ENCODE peak calls at places on chromosome 15, in four cellular contexts. N is right atrium auricular region, M is Peyer's patch, H is tibial nerve. I is an unnamed sample.

GRCh38 chr15:52114656-52115055 is 2.1 kb upstream of the BCL2L10 start:
- DNase-seq in N (peak; percentile 46), M (no peak), H (no peak), I (no peak)

GRCh38 chr15:101307048-101307896 is 12.2 kb upstream of the SNRPA1 start:
- DNase-seq in N (peak; percentile 50), M (peak; percentile 41), H (no peak), I (no peak)

GRCh38 chr15:95944193-95944592 is 386.3 kb upstream of the NR2F2 start:
- DNase-seq in N (no peak), M (no peak), H (no peak), I (no peak)

GRCh38 chr15:72796210-72796514 is 12.6 kb upstream of the ADPGK start:
- DNase-seq in N (no peak), M (no peak), H (no peak), I (no peak)

GRCh38 chr15:63701365-63701764 is 104.2 kb downstream of the FBXL22 start:
- DNase-seq in N (no peak), M (no peak), H (no peak), I (no peak)

GRCh38 chr15:62306851-62307504 is 141.9 kb upstream of the C2CD4B start:
- DNase-seq in N (peak; percentile 63), M (peak; percentile 62), H (peak; percentile 47), I (no peak)

GRCh38 chr15:80159811-80160569 is 7.2 kb downstream of the FAH start:
- DNase-seq in N (no peak), M (no peak), H (no peak), I (no peak)

GRCh38 chr15:63905131-63905530 is 71.4 kb upstream of the HERC1 start:
- DNase-seq in N (no peak), M (no peak), H (no peak), I (no peak)

GRCh38 chr15:72857331-72858065 is 73.9 kb upstream of the ADPGK start:
- DNase-seq in N (no peak), M (no peak), H (no peak), I (no peak)

GRCh38 chr15:62211348-62211747 is 46.3 kb upstream of the C2CD4B start:
- DNase-seq in N (no peak), M (no peak), H (no peak), I (no peak)

GRCh38 chr15:99536422-99537033 is 29.3 kb upstream of the MEF2A start:
- DNase-seq in N (peak; percentile 87), M (no peak), H (no peak), I (peak; percentile 4)

GRCh38 chr15:61853195-61853594 is 207.1 kb downstream of the VPS13C start:
- DNase-seq in N (no peak), M (no peak), H (no peak), I (no peak)

GRCh38 chr15:60660290-60661051 is 181.5 kb upstream of the ICE2 start:
- DNase-seq in N (no peak), M (no peak), H (peak; percentile 63), I (no peak)

GRCh38 chr15:60004019-60004845 is at the start of gene FOXB1:
- DNase-seq in N (no peak), M (no peak), H (no peak), I (no peak)

GRCh38 chr15:46174122-46174521 is 539.3 kb downstream of the SQOR start:
- DNase-seq in N (no peak), M (no peak), H (no peak), I (no peak)

GRCh38 chr15:64070965-64071851 is 22.4 kb downstream of the CIAO2A start:
- DNase-seq in N (peak; percentile 73), M (peak; percentile 82), H (peak; percentile 58), I (no peak)

GRCh38 chr15:66780172-66780972 is 78.3 kb downstream of the SMAD6 start:
- DNase-seq in N (no peak), M (peak; percentile 60), H (no peak), I (no peak)

GRCh38 chr15:75121547-75121946 is 80.1 kb upstream of the C15orf39 start:
- DNase-seq in N (no peak), M (no peak), H (no peak), I (no peak)
- H3K27ac ChIP-seq in N (no peak overlapping the region), M (no peak overlapping the region), H (no peak overlapping the region), I (no peak overlapping the region)

DNA sequence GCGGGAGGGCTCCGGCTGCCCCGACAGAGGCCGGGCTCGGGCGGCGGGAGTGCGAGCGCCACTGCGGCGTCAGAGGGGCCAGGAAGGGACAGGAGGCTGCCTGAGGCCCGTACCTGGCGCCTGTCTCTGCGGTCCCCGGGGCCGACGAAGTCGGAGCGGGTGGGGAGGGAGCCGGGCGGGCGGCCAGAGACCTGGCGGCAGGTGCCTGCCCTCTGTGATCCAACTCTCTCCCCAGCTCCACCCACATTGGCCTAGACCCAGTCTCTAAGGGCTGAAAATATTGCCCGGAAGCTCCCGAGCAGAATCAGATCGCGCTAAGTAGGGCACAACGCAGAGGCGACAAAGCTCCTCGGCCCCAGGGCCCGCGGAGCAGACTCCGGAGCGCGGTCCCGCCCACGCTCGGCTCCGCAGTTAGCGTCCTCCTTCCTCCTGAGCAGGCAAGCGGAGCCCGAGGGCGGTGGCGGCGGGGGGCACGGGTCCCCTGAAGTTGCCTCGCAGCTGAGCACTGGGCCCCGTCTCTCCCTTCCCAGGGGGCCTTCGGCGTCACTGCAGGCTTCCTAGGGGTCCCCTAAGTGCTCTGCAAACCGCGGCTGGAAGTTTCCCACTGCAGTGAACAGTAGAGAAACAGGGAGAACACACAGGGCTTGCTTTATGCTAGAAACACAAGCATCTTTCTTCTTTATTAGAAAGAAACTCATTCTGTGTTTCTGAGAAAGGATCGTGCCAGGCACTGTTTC is at the start of gene MAN2A2:
- DNase-seq in N (no peak), M (peak; percentile 86), H (no peak), I (peak; percentile 69)
- H3K27ac ChIP-seq in N (peak within 1 kb of the TSS; percentile 92), M (peak within 1 kb of the TSS; percentile 92), H (peak within 1 kb of the TSS; percentile 96), I (peak within 1 kb of the TSS; percentile 97)

DNA sequence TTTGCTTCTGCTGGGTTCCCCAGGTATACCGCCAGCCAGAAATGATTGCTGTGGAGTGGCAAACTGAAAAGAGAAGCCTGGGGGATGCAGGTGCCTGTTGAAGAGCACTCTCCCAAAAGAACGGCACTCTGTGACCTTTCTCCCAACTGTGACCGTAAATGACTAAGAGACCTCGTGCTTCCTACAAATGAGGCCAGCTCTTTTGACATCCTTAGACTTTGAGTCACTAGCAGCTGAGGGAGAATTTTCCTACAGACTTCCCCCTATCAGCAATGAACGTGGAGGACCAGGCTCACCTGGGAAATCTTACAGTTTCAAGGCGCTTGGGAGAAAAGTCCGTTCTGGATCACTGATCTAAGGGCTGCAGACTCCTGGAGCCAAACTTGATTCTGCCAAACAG is 8.6 kb downstream of the AQP9 start:
- DNase-seq in N (no peak), M (peak; percentile 46), H (peak; percentile 36), I (no peak)
- H3K27ac ChIP-seq in N (no peak overlapping the region), M (no peak overlapping the region), H (no peak overlapping the region), I (no peak overlapping the region)

GRCh38 chr15:85606721-85607120 is 188.0 kb downstream of the KLHL25 start:
- DNase-seq in N (no peak), M (no peak), H (no peak), I (no peak)
- H3K27ac ChIP-seq in N (peak overlapping the region; percentile 66), M (no peak overlapping the region), H (peak overlapping the region; percentile 28), I (no peak overlapping the region)

DNA sequence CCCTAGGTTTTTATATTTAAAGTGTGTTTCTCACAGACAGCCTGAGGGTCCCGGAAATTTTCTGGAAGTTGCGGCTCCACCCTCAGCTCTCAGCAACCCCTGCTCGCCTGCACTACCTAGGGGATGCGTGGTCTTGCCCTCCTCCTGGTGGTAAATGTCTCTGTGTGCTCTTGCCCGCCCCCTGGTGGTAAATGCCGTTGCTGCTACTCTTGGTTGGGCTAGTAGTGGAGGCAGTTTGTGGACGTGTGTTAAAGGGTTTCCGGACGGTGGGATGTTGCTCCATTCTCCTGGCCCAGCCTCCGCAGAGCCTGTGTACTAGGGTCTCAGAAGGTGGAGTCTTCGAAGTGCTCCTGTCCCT is 27.4 kb downstream of the STOML1 start:
- DNase-seq in N (peak; percentile 89), M (peak; percentile 95), H (peak; percentile 98), I (peak; percentile 34)
- H3K27ac ChIP-seq in N (no peak overlapping the region), M (peak overlapping the region; percentile 67), H (no peak overlapping the region), I (no peak overlapping the region)

DNA sequence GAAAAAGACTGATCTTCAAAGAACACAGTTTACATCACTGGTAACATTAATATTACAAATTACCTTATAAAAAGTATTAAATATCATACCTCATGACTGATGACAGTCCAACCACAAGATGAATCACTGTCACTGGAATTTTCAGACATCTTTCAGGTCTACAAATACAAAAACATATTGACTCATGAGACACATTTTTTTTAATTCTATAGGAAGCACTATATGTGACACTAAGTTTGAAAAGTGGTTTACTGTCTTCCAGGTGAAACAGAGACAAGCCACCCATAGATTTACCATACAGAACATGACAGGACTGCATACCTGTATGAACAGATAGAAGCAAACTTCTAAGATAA is 18.9 kb downstream of the CCPG1 start:
- DNase-seq in N (no peak), M (no peak), H (no peak), I (no peak)
- H3K27ac ChIP-seq in N (no peak overlapping the region), M (no peak overlapping the region), H (no peak overlapping the region), I (no peak overlapping the region)

DNA sequence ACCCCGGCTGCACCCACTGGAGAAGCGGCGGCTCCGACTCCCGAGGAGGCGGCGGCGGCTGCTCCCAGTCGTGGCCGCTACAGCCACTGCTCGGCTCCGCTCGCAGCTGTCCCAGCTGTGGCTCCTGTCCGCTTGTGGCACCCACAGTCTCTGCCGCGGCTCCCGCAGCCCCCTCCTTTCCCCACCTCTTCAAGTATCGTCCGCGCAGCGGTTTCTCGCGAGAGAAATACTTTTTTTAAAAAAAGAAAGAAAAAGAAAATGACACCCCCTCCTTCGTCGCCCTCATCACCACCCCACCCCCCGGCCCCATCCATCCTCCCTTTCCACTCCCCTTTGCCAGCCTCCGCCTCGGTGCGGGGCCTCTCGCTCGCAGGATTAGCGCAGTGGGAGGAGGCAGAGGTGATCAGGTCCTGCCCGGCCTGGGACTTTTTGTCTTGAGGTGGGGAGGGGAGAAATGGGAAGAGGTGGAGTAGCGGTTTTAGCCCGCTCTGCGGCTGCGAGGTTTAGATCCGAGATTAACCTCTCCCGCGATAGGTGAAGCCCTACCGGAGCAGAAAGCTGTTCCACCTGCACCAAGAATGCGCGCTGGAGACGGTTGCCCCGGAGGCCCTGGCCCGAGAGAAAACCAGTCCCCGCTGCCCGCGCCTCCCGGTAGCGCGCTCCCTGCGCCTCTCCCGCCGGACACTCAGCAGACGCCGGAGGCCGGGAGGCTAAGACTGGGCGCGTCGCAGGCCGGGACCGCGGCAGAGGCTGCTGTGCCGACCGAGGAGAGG is at the start of gene FBN1:
- DNase-seq in N (peak; percentile 87), M (peak; percentile 66), H (peak; percentile 83), I (no peak)
- H3K27ac ChIP-seq in N (peak within 1 kb of the TSS; percentile 92), M (peak within 1 kb of the TSS; percentile 74), H (peak within 1 kb of the TSS; percentile 79), I (peak within 1 kb of the TSS; percentile 87)

GRCh38 chr15:31235298-31236183 is 91.1 kb upstream of the KLF13 start:
- DNase-seq in N (peak; percentile 69), M (peak; percentile 56), H (no peak), I (no peak)
- H3K27ac ChIP-seq in N (peak overlapping the region; percentile 88), M (peak overlapping the region; percentile 63), H (peak overlapping the region; percentile 58), I (peak overlapping the region; percentile 81)

GRCh38 chr15:90437516-90437915 is 49.5 kb downstream of the IQGAP1 start:
- DNase-seq in N (no peak), M (no peak), H (no peak), I (no peak)
- H3K27ac ChIP-seq in N (no peak overlapping the region), M (no peak overlapping the region), H (no peak overlapping the region), I (no peak overlapping the region)

I was measured in caudate nucleus.